ENCODE peak calls at places on chromosomes 4 and X, in nine cellular contexts. E, H, M, U, X, F, D, Y and I are unnamed samples.

GRCh38 chr4:183469936-183470335 is 25.5 kb downstream of the CDKN2AIP start:
- DNase-seq in E (no peak), H (no peak), M (no peak), U (no peak), X (no peak), F (no peak), D (no peak), Y (no peak), I (no peak)

GRCh38 chr4:122894802-122895201 is 27.6 kb downstream of the NUDT6 start:
- DNase-seq in E (no peak), H (no peak), M (no peak), U (no peak), X (no peak), F (no peak), D (no peak), Y (no peak), I (no peak)

GRCh38 chr4:89324671-89325070 is 17.1 kb upstream of the GPRIN3 start:
- DNase-seq in E (no peak), H (no peak), M (no peak), U (no peak), X (no peak), F (no peak), D (no peak), Y (no peak), I (no peak)

GRCh38 chr4:41560112-41560511 is 22.2 kb downstream of the LIMCH1 start:
- DNase-seq in E (no peak), H (no peak), M (no peak), U (no peak), X (no peak), F (no peak), D (no peak), Y (no peak), I (no peak)

GRCh38 chr4:36771411-36772153 is 473.0 kb upstream of the NWD2 start:
- DNase-seq in E (no peak), H (no peak), M (no peak), U (no peak), X (no peak), F (no peak), D (no peak), Y (no peak), I (no peak)

GRCh38 chr4:92234393-92235176 is 69.2 kb upstream of the GRID2 start:
- DNase-seq in E (no peak), H (no peak), M (no peak), U (no peak), X (no peak), F (no peak), D (no peak), Y (no peak), I (no peak)

GRCh38 chr4:167183036-167183435 is 51.3 kb downstream of the SPOCK3 start:
- DNase-seq in E (no peak), H (no peak), M (no peak), U (no peak), X (no peak), F (no peak), D (no peak), Y (no peak), I (no peak)

GRCh38 chr4:47287735-47288134 is 175.8 kb downstream of the COMMD8 start:
- DNase-seq in E (no peak), H (no peak), M (no peak), U (no peak), X (no peak), F (no peak), D (no peak), Y (no peak), I (no peak)

GRCh38 chrX:119996600-119997524 is 53.3 kb upstream of the NKAP start:
- DNase-seq in E (no peak), H (no peak), M (no peak), U (no peak), X (no peak), F (no peak), D (no peak), Y (no peak), I (no peak)

GRCh38 chr4:128323401-128323800 is 35.8 kb upstream of the PGRMC2 start:
- DNase-seq in E (no peak), H (no peak), M (no peak), U (no peak), X (no peak), F (no peak), D (no peak), Y (no peak), I (no peak)

GRCh38 chr4:33628296-33628695 is 2616.0 kb downstream of the ARAP2 start:
- DNase-seq in E (no peak), H (no peak), M (no peak), U (no peak), X (no peak), F (no peak), D (no peak), Y (no peak), I (no peak)

GRCh38 chr4:153465583-153465921 is 608 bp upstream of the TMEM131L start:
- DNase-seq in E (peak), H (peak), M (peak), U (peak), X (peak), F (peak), D (peak), Y (no peak), I (no peak)

GRCh38 chr4:128793859-128794667 is 15.4 kb upstream of the JADE1 start:
- DNase-seq in E (no peak), H (no peak), M (no peak), U (peak), X (no peak), F (no peak), D (no peak), Y (no peak), I (no peak)

GRCh38 chrX:69179380-69179911 is 14.2 kb upstream of the PJA1 start:
- DNase-seq in E (no peak), H (no peak), M (no peak), U (no peak), X (no peak), F (no peak), D (no peak), Y (peak), I (no peak)

GRCh38 chr4:126799471-126799870 is 833.3 kb upstream of the INTU start:
- DNase-seq in E (no peak), H (no peak), M (no peak), U (no peak), X (no peak), F (no peak), D (no peak), Y (no peak), I (no peak)

GRCh38 chr4:82780398-82781231 is 18.0 kb downstream of the SCD5 start:
- DNase-seq in E (peak), H (peak), M (peak), U (peak), X (peak), F (peak), D (peak), Y (peak), I (no peak)

GRCh38 chr4:13980317-13980716 is 352.8 kb upstream of the BOD1L1 start:
- DNase-seq in E (no peak), H (no peak), M (no peak), U (no peak), X (no peak), F (no peak), D (no peak), Y (no peak), I (no peak)

GRCh38 chrX:18676470-18676869 is 4.6 kb upstream of the RS1 start:
- DNase-seq in E (no peak), H (no peak), M (no peak), U (no peak), X (no peak), F (no peak), D (no peak), Y (no peak), I (no peak)

GRCh38 chr4:147960971-147961370 is 229.1 kb downstream of the ARHGAP10 start:
- DNase-seq in E (no peak), H (no peak), M (no peak), U (no peak), X (no peak), F (no peak), D (no peak), Y (no peak), I (no peak)

GRCh38 chr4:6473264-6474052 is 1.0 kb upstream of the PPP2R2C start:
- DNase-seq in E (peak), H (peak), M (no peak), U (no peak), X (peak), F (no peak), D (no peak), Y (no peak), I (no peak)

GRCh38 chr4:41784191-41784979 is 35.9 kb upstream of the PHOX2B start:
- DNase-seq in E (no peak), H (no peak), M (no peak), U (no peak), X (no peak), F (no peak), D (no peak), Y (no peak), I (no peak)

GRCh38 chrX:77597090-77597489 is 149.9 kb downstream of the FGF16 start:
- DNase-seq in E (no peak), H (no peak), M (no peak), U (no peak), X (no peak), F (no peak), D (no peak), Y (no peak), I (peak)

GRCh38 chr4:123737156-123737555 is 340.6 kb downstream of the SPRY1 start:
- DNase-seq in E (no peak), H (no peak), M (no peak), U (no peak), X (no peak), F (no peak), D (no peak), Y (no peak), I (no peak)

DNA sequence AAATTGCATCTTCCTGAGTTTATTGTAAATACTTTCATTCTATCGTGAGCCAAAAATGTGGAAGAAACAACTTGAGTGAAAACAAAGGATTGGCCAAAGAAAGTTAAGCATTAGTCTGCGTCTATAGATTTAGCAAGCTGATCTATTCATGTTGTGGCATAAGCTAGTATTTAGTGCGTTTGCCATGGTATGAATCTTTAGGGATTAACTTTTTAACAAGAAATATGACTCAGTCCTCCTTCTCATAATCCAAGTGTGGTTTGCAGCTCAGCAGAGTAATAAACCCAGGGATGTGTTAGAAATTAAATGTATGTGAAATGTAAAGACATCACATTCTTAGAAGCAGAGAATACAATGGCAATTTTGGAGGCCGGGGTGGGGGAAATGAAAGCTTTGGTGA is 1110.9 kb downstream of the NLGN4X start:
- DNase-seq in E (no peak), H (no peak), M (no peak), U (no peak), X (no peak), F (no peak), D (no peak), Y (no peak), I (no peak)
- TF ChIP-seq POLR2A in E (no peak), H (no peak), M (no peak), U (no peak), X (no peak), F (no peak), D (no peak), Y (no peak), I (no peak)

GRCh38 chrX:111867236-111867635 is 8.7 kb upstream of the TRPC5OS start:
- DNase-seq in E (no peak), H (no peak), M (no peak), U (no peak), X (no peak), F (no peak), D (no peak), Y (no peak), I (no peak)
- TF ChIP-seq POLR2A in E (no peak), H (no peak), M (no peak), U (no peak), X (no peak), F (no peak), D (no peak), Y (no peak), I (no peak)

DNA sequence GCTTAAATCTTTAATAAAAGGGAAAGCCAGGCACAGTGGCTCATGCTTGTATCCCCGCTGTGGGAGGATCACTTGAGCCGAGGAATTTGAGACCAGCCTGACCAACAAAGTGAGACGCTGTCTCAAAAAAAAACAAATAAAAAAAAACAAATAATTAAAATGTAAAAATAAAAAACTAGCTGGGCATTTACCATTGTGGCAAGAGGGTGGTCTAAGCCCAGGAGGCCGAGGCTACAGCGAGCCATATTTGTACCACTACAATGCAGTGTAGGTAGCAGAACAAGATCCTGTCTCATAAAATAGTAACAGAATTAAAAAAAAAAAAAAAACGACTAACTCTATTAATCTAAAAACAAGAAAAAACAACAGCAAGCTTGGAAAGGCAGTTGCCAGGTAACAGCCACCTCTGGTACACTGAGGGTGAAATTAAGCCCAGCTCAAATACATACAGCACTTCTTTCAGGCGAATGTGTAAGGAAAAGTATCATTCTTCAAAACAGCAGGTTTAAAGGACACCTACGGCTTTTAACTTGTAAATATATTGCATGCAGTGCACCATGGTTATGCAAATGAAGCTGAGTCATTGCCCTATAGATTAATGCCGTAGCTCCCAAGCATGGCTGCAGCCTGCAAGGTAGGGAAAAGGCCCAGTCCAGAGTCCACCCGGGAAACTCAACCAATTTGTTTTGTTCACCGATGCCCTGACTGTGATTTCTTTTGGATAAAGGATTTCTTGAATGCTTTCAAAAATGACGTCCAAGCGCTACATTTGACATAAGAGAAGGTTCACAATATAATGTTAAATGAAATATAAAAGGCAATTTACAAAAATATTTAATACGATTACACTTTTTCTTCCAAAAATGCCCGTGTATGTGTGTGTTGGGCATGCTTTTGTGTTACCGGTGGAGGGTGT is 14.5 kb upstream of the TXLNG start:
- DNase-seq in E (peak), H (no peak), M (no peak), U (no peak), X (no peak), F (no peak), D (no peak), Y (no peak), I (peak)
- TF ChIP-seq POLR2A in E (no peak), H (no peak), M (no peak), U (no peak), X (no peak), F (no peak), D (no peak), Y (no peak), I (peak)

GRCh38 chr4:112145820-112146813 is 863 bp downstream of the FAM241A start:
- DNase-seq in E (peak), H (peak), M (peak), U (peak), X (peak), F (peak), D (peak), Y (peak), I (peak)

GRCh38 chr4:112147697-112148096 is 2.4 kb downstream of the FAM241A start:
- DNase-seq in E (no peak), H (no peak), M (no peak), U (no peak), X (no peak), F (no peak), D (no peak), Y (no peak), I (peak)

GRCh38 chr4:112142152-112142551 is 3.1 kb upstream of the FAM241A start:
- DNase-seq in E (no peak), H (no peak), M (no peak), U (no peak), X (no peak), F (no peak), D (no peak), Y (no peak), I (no peak)

GRCh38 chr4:112145326-112145819 is at the start of gene FAM241A:
- DNase-seq in E (peak), H (peak), M (peak), U (peak), X (peak), F (peak), D (peak), Y (peak), I (peak)

DNA sequence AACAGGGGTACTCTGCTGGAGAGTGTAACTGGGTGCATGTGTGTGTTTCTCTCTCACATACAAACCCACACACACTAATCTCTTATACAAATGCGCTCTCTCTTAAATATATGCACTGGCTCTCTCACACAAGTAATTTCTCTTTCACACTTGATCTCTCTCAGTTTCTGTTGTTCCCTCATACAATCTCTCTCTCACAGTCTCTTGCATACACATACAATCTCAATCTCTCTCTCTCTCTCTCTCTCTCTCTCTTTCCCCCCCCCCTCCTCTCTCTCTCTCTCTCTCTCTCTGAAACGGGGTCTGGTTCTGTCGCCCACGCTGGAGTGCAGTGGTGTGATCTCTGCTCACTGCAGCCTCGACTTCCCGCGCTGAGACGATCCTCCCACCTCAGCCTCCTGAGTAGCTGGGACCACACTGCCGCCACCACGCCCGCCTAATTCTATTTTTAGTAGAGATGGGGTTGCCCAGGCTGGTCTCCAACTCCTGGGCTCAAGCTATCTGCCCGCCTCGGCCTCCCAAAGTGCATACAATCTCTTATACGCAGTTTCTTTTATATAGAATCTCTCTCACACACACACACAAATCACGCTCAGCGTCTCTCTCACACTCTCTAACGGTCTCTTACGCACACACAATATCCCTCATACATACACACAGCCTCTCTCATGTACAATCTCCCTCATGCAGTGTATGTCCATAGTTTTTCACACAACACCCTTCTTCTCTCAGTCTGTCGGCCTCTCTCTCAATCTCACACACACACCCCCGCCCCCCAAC is 518 bp upstream of the FAM241A start:
- DNase-seq in E (no peak), H (no peak), M (no peak), U (peak), X (no peak), F (no peak), D (peak), Y (peak), I (no peak)
- TF ChIP-seq POLR2A in E (no peak), H (no peak), M (no peak), U (no peak), X (no peak), F (no peak), D (no peak), Y (no peak), I (no peak)

DNA sequence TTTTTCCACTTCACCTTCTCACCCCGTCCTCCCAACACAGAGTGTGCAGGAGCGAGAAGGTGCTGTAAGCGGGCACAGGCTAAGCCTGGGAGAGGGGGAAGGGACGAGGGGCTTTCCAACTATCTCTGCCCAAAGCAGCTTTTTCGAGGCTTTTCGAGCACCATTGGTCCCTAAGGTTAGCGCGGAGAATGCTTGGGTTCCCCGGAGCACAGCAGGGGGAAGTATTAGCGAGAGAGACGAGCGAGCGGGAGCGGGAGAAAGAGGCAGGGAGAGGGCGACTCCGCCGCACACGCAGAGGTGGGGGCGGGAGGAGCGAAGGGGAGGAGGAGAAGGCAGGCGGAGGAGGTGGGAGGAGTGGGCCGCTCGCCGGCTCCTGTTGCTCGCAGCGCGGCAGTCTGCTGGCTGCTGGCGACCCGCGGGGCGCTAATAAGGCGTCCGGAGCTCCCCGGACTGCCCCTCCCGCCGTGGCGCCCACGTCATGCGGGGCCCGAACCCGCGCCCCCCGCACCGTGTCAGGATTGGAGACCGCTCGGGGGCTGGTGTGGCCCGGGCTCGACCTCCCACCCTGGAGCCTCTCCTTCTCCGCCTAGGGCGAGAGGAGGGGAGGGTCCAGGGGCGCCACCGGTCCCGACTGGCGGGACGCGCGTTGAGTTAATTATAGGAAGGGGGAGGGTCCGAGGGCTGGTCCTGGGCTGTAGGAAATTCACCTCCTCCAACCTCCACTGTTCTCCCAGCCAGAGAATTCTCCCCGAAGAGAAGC is at the start of gene ADAMTS3:
- DNase-seq in E (peak), H (peak), M (peak), U (peak), X (peak), F (peak), D (peak), Y (peak), I (peak)
- TF ChIP-seq POLR2A in E (no peak), H (no peak), M (no peak), U (no peak), X (no peak), F (no peak), D (no peak), Y (peak), I (peak)

GRCh38 chr4:87119965-87120364 is 100.5 kb downstream of the KLHL8 start:
- DNase-seq in E (no peak), H (no peak), M (no peak), U (no peak), X (no peak), F (no peak), D (no peak), Y (no peak), I (no peak)
- TF ChIP-seq POLR2A in E (no peak), H (no peak), M (no peak), U (no peak), X (no peak), F (no peak), D (no peak), Y (no peak), I (no peak)

GRCh38 chrX:154762529-154763296 is at the start of gene DKC1:
- DNase-seq in E (peak), H (peak), M (peak), U (peak), X (peak), F (peak), D (peak), Y (peak), I (peak)
- TF ChIP-seq POLR2A in E (peak), H (no peak), M (no peak), U (peak), X (no peak), F (no peak), D (peak), Y (peak), I (peak)